ENCODE peak calls at places on chromosomes 5 and 9, in seven cellular contexts. K is neural progenitor cell, V is tibial nerve, A is LoVo, U is fibroblast of villous mesenchyme, W is substantia nigra, P is anterior cingulate cortex. R is an unnamed sample.

GRCh38 chr9:133428579-133429215 is 6.5 kb downstream of the ADAMTS13 start:
- DNase-seq in P (no peak), W (no peak), U (no peak), K (peak), A (no peak), V (no peak), R (no peak)

GRCh38 chr9:14793389-14793788 is 70.9 kb upstream of the CER1 start:
- DNase-seq in A (no peak), U (no peak), V (no peak), P (no peak), K (no peak), W (no peak), R (no peak)

GRCh38 chr9:26983340-26983739 is 22.1 kb downstream of the LRRC19 start:
- DNase-seq in U (no peak), A (no peak), P (no peak), W (no peak), V (no peak), K (no peak), R (no peak)

GRCh38 chr9:69932901-69933300 is 110.7 kb upstream of the MAMDC2 start:
- DNase-seq in W (no peak), V (no peak), P (no peak), U (no peak), A (no peak), K (peak), R (no peak)

GRCh38 chr9:34370970-34371880 is 5.5 kb downstream of the MYORG start:
- DNase-seq in K (no peak), U (peak), A (no peak), W (no peak), V (no peak), P (no peak), R (no peak)

GRCh38 chr9:131923766-131924165 is 155.9 kb downstream of the MED27 start:
- DNase-seq in W (no peak), K (no peak), A (no peak), P (no peak), U (no peak), V (no peak), R (no peak)

GRCh38 chr9:127189628-127190027 is 67.2 kb upstream of the ANGPTL2 start:
- DNase-seq in U (no peak), P (no peak), V (no peak), A (no peak), W (no peak), K (no peak), R (no peak)

GRCh38 chr5:141793881-141794280 is 84.3 kb downstream of the PCDH1 start:
- DNase-seq in P (no peak), V (no peak), K (no peak), A (no peak), W (no peak), U (no peak), R (no peak)

GRCh38 chr5:96431376-96432244 is 1.4 kb downstream of the PCSK1 start:
- DNase-seq in A (no peak), U (no peak), W (no peak), K (peak), P (peak), V (no peak), R (no peak)

GRCh38 chr5:97998946-97999345 is 774.5 kb upstream of the RGMB start:
- DNase-seq in K (peak), A (no peak), V (no peak), W (no peak), U (peak), P (no peak), R (peak)

GRCh38 chr9:137167752-137168574 is 1.9 kb downstream of the LRRC26 start:
- DNase-seq in V (no peak), W (no peak), K (peak), A (no peak), U (peak), P (peak), R (no peak)

GRCh38 chr9:136044971-136045594 is 50.0 kb downstream of the NACC2 start:
- DNase-seq in K (no peak), W (no peak), P (no peak), A (no peak), V (no peak), U (no peak), R (no peak)

GRCh38 chr9:82332018-82332773 is 343.6 kb downstream of the SPATA31D1 start:
- DNase-seq in K (no peak), V (no peak), P (no peak), W (no peak), U (peak), A (no peak), R (no peak)

GRCh38 chr5:132830436-132831094 is at the start of gene SHROOM1:
- DNase-seq in V (no peak), U (peak), P (no peak), W (no peak), A (peak), K (peak), R (peak)

GRCh38 chr9:136228107-136228875 is 17.3 kb downstream of the QSOX2 start:
- DNase-seq in V (no peak), P (no peak), W (no peak), A (peak), K (no peak), U (peak), R (no peak)

GRCh38 chr9:79120533-79121315 is 451.0 kb upstream of the TLE4 start:
- DNase-seq in U (peak), V (no peak), K (no peak), A (no peak), W (no peak), P (no peak), R (no peak)

GRCh38 chr5:1246711-1247431 is 21.7 kb downstream of the SLC6A18 start:
- DNase-seq in W (no peak), U (peak), V (no peak), P (no peak), K (peak), A (peak), R (no peak)

GRCh38 chr5:147822686-147823491 is 8.6 kb downstream of the SPINK1 start:
- DNase-seq in U (peak), K (peak), W (no peak), V (peak), A (peak), P (peak), R (peak)

GRCh38 chr9:114894801-114895433 is 35.5 kb downstream of the TNFSF8 start:
- DNase-seq in U (peak), A (no peak), P (no peak), V (no peak), W (no peak), K (no peak), R (no peak)

GRCh38 chr9:20409321-20410092 is 212.8 kb downstream of the MLLT3 start:
- DNase-seq in V (no peak), W (no peak), A (no peak), U (no peak), K (no peak), P (no peak), R (no peak)

GRCh38 chr9:70868661-70869652 is 252.5 kb downstream of the TRPM3 start:
- DNase-seq in U (peak), V (no peak), K (peak), W (no peak), P (no peak), A (no peak), R (peak)

R was measured in hippocampal formation.